ENCODE peak calls at places on chromosomes 7 and 10, in six cellular contexts. K is T1000, Z is KG1, J is EL, D is epithelial cell of esophagus, O is BJ. G is an unnamed sample.

GRCh38 chr10:62374862-62375710 is 917 bp downstream of the ZNF365 start:
- DNase-seq in K (no peak), Z (no peak), J (peak; percentile 18), D (peak; percentile 78), O (no peak), G (no peak)

GRCh38 chr10:609868-610545 is 79.5 kb downstream of the DIP2C start:
- DNase-seq in K (no peak), Z (no peak), J (peak; percentile 14), D (no peak), O (no peak), G (no peak)

GRCh38 chr7:124033093-124033806 is 383 bp upstream of the TMEM229A start:
- DNase-seq in K (no peak), Z (no peak), J (no peak), D (no peak), O (no peak), G (no peak)

GRCh38 chr7:55158541-55158940 is 139.7 kb downstream of the EGFR start:
- DNase-seq in K (no peak), Z (no peak), J (peak; percentile 34), D (peak; percentile 41), O (peak; percentile 47), G (no peak)

GRCh38 chr7:25347360-25347759 is 119.1 kb upstream of the NPVF start:
- DNase-seq in K (no peak), Z (no peak), J (no peak), D (no peak), O (no peak), G (no peak)

GRCh38 chr7:98091061-98091460 is 15.6 kb upstream of the LMTK2 start:
- DNase-seq in K (no peak), Z (no peak), J (peak; percentile 42), D (peak; percentile 90), O (no peak), G (no peak)

GRCh38 chr7:110600983-110601382 is 489.9 kb upstream of the LRRN3 start:
- DNase-seq in K (no peak), Z (no peak), J (no peak), D (no peak), O (peak; percentile 22), G (no peak)

GRCh38 chr7:139702811-139703467 is 74.9 kb downstream of the HIPK2 start:
- DNase-seq in K (no peak), Z (no peak), J (no peak), D (no peak), O (no peak), G (no peak)

GRCh38 chr10:16907720-16908119 is 90.5 kb upstream of the RSU1 start:
- DNase-seq in K (no peak), Z (no peak), J (no peak), D (no peak), O (no peak), G (peak; percentile 60)

GRCh38 chr7:55520426-55521140 is 51.7 kb downstream of the VOPP1 start:
- DNase-seq in K (no peak), Z (no peak), J (no peak), D (no peak), O (no peak), G (no peak)

GRCh38 chr7:142811154-142811737 is 40.5 kb downstream of the PRSS2 start:
- DNase-seq in K (no peak), Z (no peak), J (peak; percentile 63), D (peak; percentile 48), O (no peak), G (no peak)

GRCh38 chr7:12054830-12055229 is 156.3 kb upstream of the TMEM106B start:
- DNase-seq in K (no peak), Z (no peak), J (no peak), D (no peak), O (no peak), G (no peak)

GRCh38 chr10:103120977-103121735 is 71.9 kb downstream of the NT5C2 start:
- DNase-seq in K (no peak), Z (no peak), J (no peak), D (peak; percentile 7), O (no peak), G (no peak)

GRCh38 chr7:16739863-16740622 is 13.5 kb upstream of the TSPAN13 start:
- DNase-seq in K (peak; percentile 71), Z (no peak), J (peak; percentile 98), D (peak; percentile 97), O (peak; percentile 97), G (no peak)

GRCh38 chr7:139687980-139688632 is 89.7 kb downstream of the HIPK2 start:
- DNase-seq in K (no peak), Z (no peak), J (peak; percentile 48), D (peak; percentile 67), O (no peak), G (no peak)

GRCh38 chr10:17617031-17617911 is at the start of gene HACD1:
- DNase-seq in K (peak; percentile 99), Z (peak; percentile 52), J (peak; percentile 88), D (peak; percentile 87), O (no peak), G (peak; percentile 61)

GRCh38 chr7:76202666-76203030 is 952 bp downstream of the SRRM3 start:
- DNase-seq in K (no peak), Z (no peak), J (no peak), D (no peak), O (no peak), G (no peak)

GRCh38 chr7:78702770-78703169 is 750.7 kb downstream of the MAGI2 start:
- DNase-seq in K (peak; percentile 3), Z (no peak), J (peak; percentile 94), D (peak; percentile 64), O (peak; percentile 95), G (no peak)

GRCh38 chr10:105149371-105149871 is 508.3 kb downstream of the SORCS3 start:
- DNase-seq in K (peak; percentile 30), Z (no peak), J (no peak), D (peak; percentile 68), O (peak; percentile 11), G (no peak)

GRCh38 chr10:63217120-63217605 is 84.0 kb downstream of the NRBF2 start:
- DNase-seq in K (no peak), Z (peak; percentile 29), J (peak; percentile 59), D (peak; percentile 62), O (peak; percentile 19), G (peak; percentile 61)

GRCh38 chr7:149414171-149414570 is 46.7 kb downstream of the ZNF777 start:
- DNase-seq in K (no peak), Z (no peak), J (no peak), D (no peak), O (no peak), G (no peak)

GRCh38 chr7:28956608-28957063 is 1.5 kb downstream of the TRIL start:
- DNase-seq in K (no peak), Z (no peak), J (peak; percentile 36), D (peak; percentile 65), O (no peak), G (no peak)

GRCh38 chr10:35003906-35004305 is 86.2 kb downstream of the CUL2 start:
- DNase-seq in K (no peak), Z (no peak), J (no peak), D (no peak), O (no peak), G (no peak)

GRCh38 chr7:47669178-47669878 is 87.4 kb upstream of the TNS3 start:
- DNase-seq in K (peak; percentile 29), Z (no peak), J (peak; percentile 92), D (peak; percentile 93), O (peak; percentile 79), G (no peak)

GRCh38 chr7:32032211-32032610 is 38.0 kb downstream of the PDE1C start:
- DNase-seq in K (no peak), Z (no peak), J (no peak), D (no peak), O (no peak), G (no peak)